ENCODE peak calls at places on chromosomes 16 and 17, in ten cellular contexts. S is stimulated activated CD4-positive, alpha-beta T cell treated with anti-CD3 and anti-CD28 coated beads, Interleukin-2, amount 100 ng/mL, for 4 hours; T is HepG2; K is ELR; F is nucleus accumbens; Q is AG10803; J is EL; Y is GM13977; A is SK-N-DZ; D is mesothelial cell of epicardium. W is an unnamed sample.
A peak's percentile ranks its signal among the peaks of the same experiment; 100 is the strongest.

GRCh38 chr16:31086629-31086906 is 2.2 kb downstream of the PRSS53 start:
- DNase-seq in S (no peak), T (no peak), K (no peak), F (no peak), Q (no peak), J (no peak), Y (no peak), A (no peak), D (no peak), W (no peak)

GRCh38 chr16:76579277-76579676 is 302.1 kb downstream of the CNTNAP4 start:
- DNase-seq in S (no peak), T (no peak), K (no peak), F (no peak), Q (no peak), J (no peak), Y (no peak), A (no peak), D (no peak), W (no peak)

GRCh38 chr17:50199651-50200446 is 1.6 kb downstream of the COL1A1 start:
- DNase-seq in S (peak; percentile 48), T (peak; percentile 64), K (peak; percentile 97), F (peak; percentile 62), Q (peak; percentile 93), J (no peak), Y (peak; percentile 89), A (peak; percentile 39), D (peak; percentile 86), W (peak; percentile 97)

GRCh38 chr17:72403713-72404209 is 282.9 kb downstream of the SOX9 start:
- DNase-seq in S (no peak), T (peak; percentile 97), K (no peak), F (no peak), Q (no peak), J (no peak), Y (no peak), A (no peak), D (no peak), W (no peak)

GRCh38 chr17:51617876-51618455 is 357.6 kb downstream of the UTP18 start:
- DNase-seq in S (no peak), T (no peak), K (no peak), F (no peak), Q (no peak), J (no peak), Y (no peak), A (no peak), D (no peak), W (no peak)

GRCh38 chr16:66695474-66695934 is 1.0 kb downstream of the CMTM4 start:
- DNase-seq in S (no peak), T (no peak), K (no peak), F (peak; percentile 24), Q (no peak), J (no peak), Y (no peak), A (no peak), D (no peak), W (peak; percentile 90)

GRCh38 chr17:65051922-65052321 is 4.6 kb downstream of the GNA13 start:
- DNase-seq in S (no peak), T (no peak), K (no peak), F (no peak), Q (no peak), J (no peak), Y (no peak), A (no peak), D (no peak), W (no peak)

GRCh38 chr17:16909887-16910286 is 62.0 kb downstream of the TNFRSF13B start:
- DNase-seq in S (no peak), T (no peak), K (no peak), F (no peak), Q (no peak), J (no peak), Y (no peak), A (no peak), D (no peak), W (no peak)

GRCh38 chr16:49439676-49440075 is 66.1 kb downstream of the C16orf78 start:
- DNase-seq in S (no peak), T (no peak), K (no peak), F (no peak), Q (no peak), J (no peak), Y (no peak), A (no peak), D (no peak), W (no peak)

GRCh38 chr16:88365244-88365865 is 17.4 kb upstream of the ZNF469 start:
- DNase-seq in S (no peak), T (no peak), K (no peak), F (no peak), Q (no peak), J (no peak), Y (no peak), A (no peak), D (no peak), W (peak; percentile 43)

GRCh38 chr16:86772671-86773338 is 194.5 kb downstream of the FOXL1 start:
- DNase-seq in S (no peak), T (no peak), K (peak; percentile 86), F (no peak), Q (peak; percentile 88), J (peak; percentile 96), Y (no peak), A (no peak), D (no peak), W (peak; percentile 94)

GRCh38 chr16:83744521-83744981 is 63.2 kb upstream of the HSBP1 start:
- DNase-seq in S (no peak), T (no peak), K (peak; percentile 62), F (peak; percentile 21), Q (peak; percentile 29), J (peak; percentile 77), Y (no peak), A (no peak), D (no peak), W (no peak)

GRCh38 chr17:77427471-77427991 is 286.8 kb downstream of the SEC14L1 start:
- DNase-seq in S (no peak), T (no peak), K (peak; percentile 92), F (no peak), Q (peak; percentile 81), J (peak; percentile 88), Y (no peak), A (no peak), D (peak; percentile 38), W (peak; percentile 95)

GRCh38 chr17:44871546-44871945 is 23.9 kb downstream of the HIGD1B start:
- DNase-seq in S (no peak), T (no peak), K (no peak), F (no peak), Q (no peak), J (no peak), Y (no peak), A (no peak), D (no peak), W (no peak)

GRCh38 chr16:569445-570254 is at the start of gene PIGQ:
- DNase-seq in S (peak; percentile 39), T (peak; percentile 70), K (peak; percentile 68), F (peak; percentile 35), Q (peak; percentile 63), J (peak; percentile 68), Y (peak; percentile 95), A (peak; percentile 57), D (peak; percentile 72), W (peak; percentile 100)

GRCh38 chr16:1678500-1679098 is 520 bp downstream of the JPT2 start:
- DNase-seq in S (peak; percentile 41), T (peak; percentile 12), K (peak; percentile 52), F (peak; percentile 19), Q (peak; percentile 48), J (peak; percentile 50), Y (no peak), A (peak; percentile 29), D (peak; percentile 44), W (no peak)

GRCh38 chr17:13030459-13031305 is 12.9 kb upstream of the ELAC2 start:
- DNase-seq in S (no peak), T (peak; percentile 30), K (peak; percentile 60), F (peak; percentile 4), Q (peak; percentile 64), J (peak; percentile 55), Y (peak; percentile 49), A (peak; percentile 69), D (peak; percentile 68), W (peak; percentile 84)

GRCh38 chr16:26019406-26019805 is 327.6 kb downstream of the HS3ST4 start:
- DNase-seq in S (no peak), T (no peak), K (no peak), F (no peak), Q (no peak), J (no peak), Y (no peak), A (peak; percentile 6), D (no peak), W (no peak)